ENCODE peak calls at places on chromosomes 5 and 9, in ten cellular contexts. W, Q, U, A, V, C, Y, G, K and R are unnamed samples.
A peak's percentile ranks its signal among the peaks of the same experiment; 100 is the strongest.

GRCh38 chr5:138601444-138601843 is 26.2 kb upstream of the HSPA9 start:
- DNase-seq in W (peak; percentile 92), Q (no peak), U (peak; percentile 67), A (peak; percentile 22), V (no peak), C (no peak), Y (no peak), G (peak; percentile 96), K (no peak), R (no peak)

GRCh38 chr5:89686081-89686765 is 723.3 kb downstream of the CETN3 start:
- DNase-seq in W (peak; percentile 4), Q (no peak), U (peak; percentile 26), A (no peak), V (no peak), C (no peak), Y (no peak), G (peak; percentile 12), K (no peak), R (no peak)

GRCh38 chr9:77025146-77025545 is 5.7 kb downstream of the FOXB2 start:
- DNase-seq in W (no peak), Q (no peak), U (no peak), A (no peak), V (no peak), C (no peak), Y (no peak), G (no peak), K (no peak), R (no peak)

GRCh38 chr9:77707696-77708095 is 59.6 kb upstream of the GNA14 start:
- DNase-seq in W (peak; percentile 100), Q (no peak), U (peak; percentile 71), A (peak; percentile 53), V (no peak), C (no peak), Y (no peak), G (peak; percentile 99), K (peak; percentile 54), R (no peak)

GRCh38 chr5:166370928-166371690 is 1920.3 kb upstream of the WWC1 start:
- DNase-seq in W (peak; percentile 11), Q (no peak), U (no peak), A (peak; percentile 22), V (no peak), C (no peak), Y (no peak), G (peak; percentile 56), K (no peak), R (no peak)

GRCh38 chr9:114486205-114486963 is 18.9 kb downstream of the WHRN start:
- DNase-seq in W (no peak), Q (no peak), U (no peak), A (no peak), V (no peak), C (no peak), Y (no peak), G (no peak), K (no peak), R (no peak)

GRCh38 chr9:33778700-33779351 is 16.5 kb upstream of the PRSS3 start:
- DNase-seq in W (peak; percentile 79), Q (peak; percentile 74), U (peak; percentile 78), A (peak; percentile 57), V (peak; percentile 69), C (no peak), Y (peak; percentile 48), G (peak; percentile 78), K (no peak), R (no peak)

GRCh38 chr5:149959406-149960236 is 937 bp upstream of the SLC26A2 start:
- DNase-seq in W (peak; percentile 89), Q (peak; percentile 67), U (peak; percentile 73), A (peak; percentile 88), V (peak; percentile 70), C (no peak), Y (no peak), G (peak; percentile 82), K (no peak), R (no peak)

GRCh38 chr9:18393340-18394130 is 80.4 kb upstream of the ADAMTSL1 start:
- DNase-seq in W (peak; percentile 98), Q (no peak), U (peak; percentile 80), A (peak; percentile 71), V (no peak), C (no peak), Y (no peak), G (peak; percentile 97), K (no peak), R (no peak)

GRCh38 chr9:78756813-78757510 is 460.0 kb downstream of the PSAT1 start:
- DNase-seq in W (no peak), Q (no peak), U (no peak), A (no peak), V (peak; percentile 16), C (no peak), Y (no peak), G (no peak), K (no peak), R (no peak)

GRCh38 chr9:114889802-114890224 is 40.6 kb downstream of the TNFSF8 start:
- DNase-seq in W (no peak), Q (no peak), U (no peak), A (no peak), V (no peak), C (no peak), Y (no peak), G (no peak), K (peak; percentile 76), R (no peak)

GRCh38 chr5:148968311-148968710 is 94.6 kb downstream of the SH3TC2 start:
- DNase-seq in W (no peak), Q (no peak), U (no peak), A (no peak), V (no peak), C (no peak), Y (no peak), G (no peak), K (no peak), R (no peak)

GRCh38 chr5:106269252-106269843 is 1401.4 kb downstream of the EFNA5 start:
- DNase-seq in W (peak; percentile 68), Q (no peak), U (peak; percentile 25), A (no peak), V (peak; percentile 24), C (no peak), Y (no peak), G (peak; percentile 77), K (no peak), R (no peak)
- TF ChIP-seq CTCF in W (peak; percentile 63), Q (peak; percentile 21), U (peak; percentile 53), A (peak; percentile 58), V (peak; percentile 38), C (peak; percentile 68), Y (peak; percentile 63), G (peak; percentile 75), K (peak; percentile 31), R (peak; percentile 50)

DNA sequence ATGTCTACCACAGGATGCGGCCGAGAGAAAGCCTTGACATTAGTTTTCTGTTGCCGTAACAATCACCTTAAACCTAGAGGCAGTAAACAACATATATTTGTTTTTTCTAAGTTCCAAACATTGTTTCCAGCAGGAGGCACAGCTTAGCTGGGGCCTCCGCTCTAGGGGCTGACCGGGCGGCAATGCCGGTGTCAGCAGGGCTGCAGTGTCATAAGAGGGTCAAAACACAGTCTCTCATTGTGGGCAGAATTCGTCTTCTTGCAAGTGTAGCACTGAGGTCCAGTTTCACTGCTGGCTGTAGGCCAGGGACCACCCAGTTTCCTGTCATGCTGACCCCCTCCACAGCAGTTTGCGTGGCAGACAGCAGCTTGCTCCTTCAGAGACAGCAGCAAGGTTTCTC is 186.3 kb downstream of the PJA2 start:
- DNase-seq in W (no peak), Q (no peak), U (no peak), A (no peak), V (no peak), C (no peak), Y (peak; percentile 3), G (peak; percentile 13), K (no peak), R (no peak)
- TF ChIP-seq CTCF in W (no peak), Q (no peak), U (no peak), A (no peak), V (no peak), C (no peak), Y (peak; percentile 23), G (peak; percentile 15), K (no peak), R (no peak)

GRCh38 chr9:130631331-130632080 is 32.9 kb upstream of the PRDM12 start:
- DNase-seq in W (no peak), Q (no peak), U (no peak), A (no peak), V (no peak), C (no peak), Y (no peak), G (no peak), K (no peak), R (no peak)

GRCh38 chr9:130630091-130630450 is 34.3 kb upstream of the PRDM12 start:
- DNase-seq in W (no peak), Q (no peak), U (no peak), A (no peak), V (no peak), C (no peak), Y (no peak), G (no peak), K (no peak), R (no peak)

GRCh38 chr9:130629443-130630090 is 34.8 kb upstream of the PRDM12 start:
- DNase-seq in W (no peak), Q (no peak), U (no peak), A (no peak), V (no peak), C (no peak), Y (no peak), G (no peak), K (no peak), R (no peak)

GRCh38 chr9:130632081-130632710 is 32.2 kb upstream of the PRDM12 start:
- DNase-seq in W (no peak), Q (no peak), U (no peak), A (no peak), V (no peak), C (no peak), Y (no peak), G (no peak), K (no peak), R (no peak)

GRCh38 chr9:130630506-130631330 is 33.7 kb upstream of the PRDM12 start:
- DNase-seq in W (no peak), Q (no peak), U (no peak), A (no peak), V (no peak), C (no peak), Y (no peak), G (no peak), K (no peak), R (no peak)
- TF ChIP-seq CTCF in W (no peak), Q (no peak), U (no peak), A (no peak), V (no peak), C (no peak), Y (no peak), G (no peak), K (no peak), R (no peak)

DNA sequence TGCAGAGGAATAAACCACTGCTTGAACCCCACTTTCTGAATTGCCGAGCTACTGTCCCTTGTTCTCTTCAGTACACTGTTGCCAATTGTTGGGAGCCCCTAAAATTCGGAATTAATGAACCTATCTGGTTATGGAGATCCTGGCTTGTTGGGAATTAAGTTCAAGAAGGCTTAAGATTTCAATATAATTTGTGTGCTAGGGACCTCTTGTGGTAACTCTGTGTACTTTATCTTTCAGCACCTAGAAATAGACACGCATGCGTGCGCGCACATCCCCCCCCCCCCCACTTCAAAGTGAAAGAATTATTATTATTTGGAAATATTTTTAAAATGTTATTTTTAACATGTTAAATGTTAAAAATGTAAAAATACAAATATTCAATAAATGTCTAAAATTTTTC is 53.3 kb upstream of the FAM169A start:
- DNase-seq in W (peak; percentile 77), Q (peak; percentile 44), U (peak; percentile 60), A (no peak), V (peak; percentile 49), C (no peak), Y (no peak), G (peak; percentile 85), K (no peak), R (no peak)
- TF ChIP-seq CTCF in W (peak; percentile 47), Q (peak; percentile 38), U (peak; percentile 65), A (peak; percentile 82), V (peak; percentile 36), C (peak; percentile 67), Y (peak; percentile 76), G (peak; percentile 64), K (peak; percentile 45), R (peak; percentile 71)